ENCODE peak calls at places on chromosomes 16 and 17, in seven cellular contexts. P is ascending aorta, U is neural progenitor cell, V is heart left ventricle, D is pancreas, T is heart right ventricle, E is left ventricle myocardium inferior. H is an unnamed sample.

GRCh38 chr16:68978303-68978954 is 127.0 kb upstream of the HAS3 start:
- DNase-seq in P (no peak), U (no peak), V (no peak), D (no peak), T (no peak), E (no peak), H (no peak)

GRCh38 chr16:86044241-86044671 is 145.3 kb downstream of the IRF8 start:
- DNase-seq in P (no peak), U (peak; percentile 86), V (no peak), D (no peak), T (no peak), E (no peak), H (no peak)

GRCh38 chr16:20568404-20568803 is 7.8 kb downstream of the ACSM2B start:
- DNase-seq in P (no peak), U (no peak), V (no peak), D (no peak), T (no peak), E (no peak), H (no peak)

GRCh38 chr16:83802135-83802534 is 5.6 kb upstream of the HSBP1 start:
- DNase-seq in P (no peak), U (no peak), V (no peak), D (no peak), T (peak; percentile 34), E (no peak), H (no peak)

GRCh38 chr17:65522751-65523404 is 38.6 kb downstream of the AXIN2 start:
- DNase-seq in P (no peak), U (no peak), V (no peak), D (no peak), T (no peak), E (no peak), H (no peak)

GRCh38 chr17:50177983-50178834 is 12.4 kb downstream of the SGCA start:
- DNase-seq in P (peak; percentile 93), U (peak; percentile 76), V (peak; percentile 92), D (peak; percentile 90), T (peak; percentile 89), E (peak; percentile 80), H (peak; percentile 83)

GRCh38 chr16:84714028-84714427 is 14.2 kb downstream of the USP10 start:
- DNase-seq in P (no peak), U (no peak), V (no peak), D (no peak), T (no peak), E (no peak), H (no peak)

GRCh38 chr17:1577186-1577585 is 14.6 kb upstream of the PITPNA start:
- DNase-seq in P (peak; percentile 89), U (no peak), V (peak; percentile 93), D (peak; percentile 82), T (peak; percentile 87), E (peak; percentile 88), H (peak; percentile 95)

GRCh38 chr17:73950515-73950914 is 253.0 kb upstream of the RPL38 start:
- DNase-seq in P (no peak), U (no peak), V (no peak), D (no peak), T (no peak), E (no peak), H (no peak)

GRCh38 chr17:55770220-55770870 is 19.5 kb downstream of the PCTP start:
- DNase-seq in P (no peak), U (peak; percentile 65), V (no peak), D (no peak), T (no peak), E (no peak), H (no peak)

GRCh38 chr16:1923299-1924034 is 5.3 kb upstream of the HS3ST6 start:
- DNase-seq in P (no peak), U (peak; percentile 85), V (no peak), D (no peak), T (no peak), E (no peak), H (peak; percentile 32)

GRCh38 chr17:61401280-61402072 is 1.8 kb downstream of the TBX2 start:
- DNase-seq in P (no peak), U (peak; percentile 21), V (peak; percentile 25), D (no peak), T (no peak), E (no peak), H (no peak)

GRCh38 chr17:8488931-8489330 is 53.2 kb downstream of the NDEL1 start:
- DNase-seq in P (no peak), U (no peak), V (peak; percentile 68), D (no peak), T (peak; percentile 43), E (peak; percentile 48), H (peak; percentile 78)

GRCh38 chr17:38657824-38658740 is 16.7 kb downstream of the EPOP start:
- DNase-seq in P (no peak), U (no peak), V (no peak), D (no peak), T (no peak), E (no peak), H (no peak)

GRCh38 chr17:82354804-82355308 is 4.2 kb upstream of the TEX19 start:
- DNase-seq in P (no peak), U (no peak), V (no peak), D (no peak), T (no peak), E (no peak), H (no peak)

GRCh38 chr17:59954856-59955255 is 9.7 kb downstream of the RNFT1 start:
- DNase-seq in P (no peak), U (no peak), V (no peak), D (no peak), T (no peak), E (no peak), H (no peak)

GRCh38 chr16:68283840-68284595 is 19.7 kb downstream of the SLC7A6 start:
- DNase-seq in P (no peak), U (no peak), V (no peak), D (no peak), T (no peak), E (peak; percentile 33), H (peak; percentile 26)

GRCh38 chr17:65538679-65539529 is 22.5 kb downstream of the AXIN2 start:
- DNase-seq in P (no peak), U (peak; percentile 47), V (no peak), D (no peak), T (no peak), E (no peak), H (no peak)

GRCh38 chr16:84785843-84786538 is 33.8 kb upstream of the CRISPLD2 start:
- DNase-seq in P (no peak), U (no peak), V (peak; percentile 68), D (peak; percentile 55), T (peak; percentile 40), E (peak; percentile 44), H (no peak)

GRCh38 chr17:42459256-42459982 is 741 bp downstream of the ATP6V0A1 start:
- DNase-seq in P (no peak), U (peak; percentile 41), V (peak; percentile 38), D (peak; percentile 48), T (peak; percentile 36), E (peak; percentile 46), H (peak; percentile 69)

GRCh38 chr17:73401911-73402310 is 90.1 kb upstream of the CDC42EP4 start:
- DNase-seq in P (no peak), U (peak; percentile 28), V (peak; percentile 87), D (no peak), T (peak; percentile 71), E (peak; percentile 62), H (peak; percentile 43)

GRCh38 chr17:34578016-34578415 is 1.4 kb upstream of the TMEM132E start:
- DNase-seq in P (no peak), U (peak; percentile 55), V (no peak), D (no peak), T (no peak), E (no peak), H (no peak)

GRCh38 chr17:38579934-38580333 is 25.8 kb downstream of the SRCIN1 start:
- DNase-seq in P (no peak), U (peak; percentile 67), V (peak; percentile 46), D (no peak), T (peak; percentile 13), E (no peak), H (peak; percentile 80)

GRCh38 chr16:46650224-46650623 is 29.0 kb upstream of the SHCBP1 start:
- DNase-seq in P (no peak), U (no peak), V (no peak), D (no peak), T (peak; percentile 11), E (no peak), H (no peak)

GRCh38 chr17:40937384-40937819 is at the start of gene KRT23:
- DNase-seq in P (no peak), U (peak; percentile 34), V (no peak), D (no peak), T (no peak), E (no peak), H (no peak)

GRCh38 chr17:48995871-48996695 is 1.1 kb upstream of the IGF2BP1 start:
- DNase-seq in P (no peak), U (peak; percentile 97), V (no peak), D (no peak), T (no peak), E (no peak), H (no peak)

GRCh38 chr16:71931599-71931998 is 36.3 kb downstream of the IST1 start:
- DNase-seq in P (no peak), U (no peak), V (no peak), D (no peak), T (no peak), E (no peak), H (no peak)
- H3K4me1 ChIP-seq in P (peaks cover 20% of the 10 kb centered on the region), U (peaks cover 26% of the 10 kb centered on the region), V (peaks cover 58% of the 10 kb centered on the region), D (peaks cover 8% of the 10 kb centered on the region), T (peaks cover 69% of the 10 kb centered on the region), E (peaks cover 72% of the 10 kb centered on the region), H (peaks cover 38% of the 10 kb centered on the region)

DNA sequence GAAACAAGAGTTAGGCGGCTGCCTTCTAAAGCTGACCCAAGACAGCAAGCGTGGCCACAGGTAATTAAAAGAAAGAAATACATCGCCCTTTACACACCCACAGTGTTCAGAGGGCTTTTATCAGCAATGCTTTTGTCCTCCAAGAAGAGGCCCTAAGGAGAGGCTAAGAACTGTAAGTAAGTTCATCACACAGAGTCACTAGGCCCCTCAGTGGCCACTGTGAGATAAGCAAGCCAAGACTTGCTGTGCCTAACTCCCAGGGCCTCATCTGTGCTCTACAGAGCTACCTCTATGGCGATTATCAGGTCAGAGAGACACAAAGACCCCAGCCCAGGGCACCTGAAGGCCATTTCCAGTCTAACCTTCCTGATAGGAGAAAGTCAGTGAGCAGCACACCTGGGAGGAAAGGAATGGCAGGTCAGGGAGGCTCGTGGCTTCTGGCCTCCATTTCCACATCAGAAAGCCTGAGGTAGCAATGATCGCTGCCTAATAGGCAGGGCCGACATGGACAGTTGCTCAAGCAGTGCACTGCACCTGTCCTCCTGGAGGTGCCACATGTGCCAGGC is 545.2 kb upstream of the CDH11 start:
- DNase-seq in P (no peak), U (peak; percentile 72), V (no peak), D (no peak), T (no peak), E (no peak), H (no peak)
- TF ChIP-seq CTCF in P (no peak), U (peak; percentile 49), V (no peak), D (no peak), T (no peak), E (no peak), H (no peak)

GRCh38 chr17:43713494-43714162 is 45.0 kb downstream of the SOST start:
- DNase-seq in P (no peak), U (peak; percentile 57), V (peak; percentile 44), D (no peak), T (peak; percentile 45), E (peak; percentile 40), H (no peak)
- H3K4me3 ChIP-seq in P (peak overlapping the region; percentile 69), U (peak overlapping the region; percentile 62), V (peak overlapping the region; percentile 47), D (peak overlapping the region; percentile 13), T (peak overlapping the region; percentile 60), E (peak overlapping the region; percentile 63), H (no peak overlapping the region)

DNA sequence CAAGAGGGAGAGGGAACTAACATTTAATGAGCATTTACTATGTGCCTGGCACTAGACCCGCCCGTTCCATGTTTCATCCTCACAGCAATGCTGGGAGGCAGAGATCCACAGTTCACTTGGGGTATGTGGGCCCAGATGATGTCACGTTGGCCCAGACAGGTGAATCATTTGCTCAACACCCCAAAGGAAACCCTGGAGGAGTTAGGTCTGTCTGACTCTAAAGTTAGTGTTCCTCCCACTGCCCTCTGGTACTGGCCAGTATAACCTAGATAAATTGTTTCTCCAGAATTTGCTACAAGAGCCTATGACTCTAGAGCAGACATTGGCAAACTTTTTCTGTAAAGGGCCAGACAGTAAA is 164.6 kb downstream of the VPS53 start:
- DNase-seq in P (no peak), U (no peak), V (no peak), D (no peak), T (no peak), E (no peak), H (no peak)
- H3K4me1 ChIP-seq in P (peaks cover 10% of the 10 kb centered on the region), U (no peaks in the 10 kb centered on the region), V (peaks cover 4% of the 10 kb centered on the region), D (no peaks in the 10 kb centered on the region), T (no peaks in the 10 kb centered on the region), E (peaks cover 4% of the 10 kb centered on the region), H (no peaks in the 10 kb centered on the region)